ENCODE peak calls at places on chromosome 7, in four cellular contexts. One of them, this sample, is unnamed.

GRCh38 chr7:14767716-14768425 is 134.7 kb downstream of the DGKB start:
- DNase-seq in CD8-positive, alpha-beta T cell: no peak
- DNase-seq in psoas muscle: no peak
- DNase-seq in SW480: no peak
- DNase-seq in this sample: no peak

GRCh38 chr7:21869785-21870402 is 75.8 kb downstream of the CDCA7L start:
- DNase-seq in CD8-positive, alpha-beta T cell: no peak
- DNase-seq in psoas muscle: no peak
- DNase-seq in SW480: peak
- DNase-seq in this sample: no peak

GRCh38 chr7:139915301-139915863 is 86.3 kb downstream of the TBXAS1 start:
- DNase-seq in CD8-positive, alpha-beta T cell: no peak
- DNase-seq in psoas muscle: no peak
- DNase-seq in SW480: no peak
- DNase-seq in this sample: no peak

GRCh38 chr7:102122026-102122425 is 164.6 kb upstream of the SH2B2 start:
- DNase-seq in CD8-positive, alpha-beta T cell: no peak
- DNase-seq in psoas muscle: no peak
- DNase-seq in SW480: no peak
- DNase-seq in this sample: no peak

GRCh38 chr7:149459540-149460433 is 1.1 kb downstream of the ZNF777 start:
- DNase-seq in CD8-positive, alpha-beta T cell: no peak
- DNase-seq in psoas muscle: no peak
- DNase-seq in SW480: no peak
- DNase-seq in this sample: no peak

GRCh38 chr7:727104-727805 is at the start of gene PRKAR1B:
- DNase-seq in CD8-positive, alpha-beta T cell: peak
- DNase-seq in psoas muscle: no peak
- DNase-seq in SW480: peak
- DNase-seq in this sample: peak

GRCh38 chr7:99728615-99729014 is 6.4 kb downstream of the CYP3A7 start:
- DNase-seq in CD8-positive, alpha-beta T cell: no peak
- DNase-seq in psoas muscle: no peak
- DNase-seq in SW480: no peak
- DNase-seq in this sample: no peak

GRCh38 chr7:123769371-123769770 is 20.6 kb upstream of the WASL start:
- DNase-seq in CD8-positive, alpha-beta T cell: no peak
- DNase-seq in psoas muscle: no peak
- DNase-seq in SW480: no peak
- DNase-seq in this sample: no peak

GRCh38 chr7:150430465-150431085 is 19.9 kb upstream of the GIMAP8 start:
- DNase-seq in CD8-positive, alpha-beta T cell: no peak
- DNase-seq in psoas muscle: no peak
- DNase-seq in SW480: no peak
- DNase-seq in this sample: no peak

GRCh38 chr7:44111759-44112158 is 7.6 kb downstream of the AEBP1 start:
- DNase-seq in CD8-positive, alpha-beta T cell: no peak
- DNase-seq in psoas muscle: no peak
- DNase-seq in SW480: peak
- DNase-seq in this sample: no peak

GRCh38 chr7:130917669-130918128 is 183.7 kb upstream of the KLF14 start:
- DNase-seq in CD8-positive, alpha-beta T cell: no peak
- DNase-seq in psoas muscle: no peak
- DNase-seq in SW480: peak
- DNase-seq in this sample: no peak

GRCh38 chr7:131544449-131545425 is 11.7 kb downstream of the PODXL start:
- DNase-seq in CD8-positive, alpha-beta T cell: no peak
- DNase-seq in psoas muscle: no peak
- DNase-seq in SW480: peak
- DNase-seq in this sample: peak

GRCh38 chr7:2475678-2476015 is 551 bp downstream of the GRIFIN start:
- DNase-seq in CD8-positive, alpha-beta T cell: no peak
- DNase-seq in psoas muscle: no peak
- DNase-seq in SW480: no peak
- DNase-seq in this sample: no peak

GRCh38 chr7:50962962-50963374 is 180.3 kb upstream of the GRB10 start:
- DNase-seq in CD8-positive, alpha-beta T cell: no peak
- DNase-seq in psoas muscle: peak
- DNase-seq in SW480: peak
- DNase-seq in this sample: no peak

GRCh38 chr7:128894101-128894440 is 16.4 kb downstream of the KCP start:
- DNase-seq in CD8-positive, alpha-beta T cell: no peak
- DNase-seq in psoas muscle: peak
- DNase-seq in SW480: no peak
- DNase-seq in this sample: peak

GRCh38 chr7:41193738-41194287 is 509.1 kb downstream of the INHBA start:
- DNase-seq in CD8-positive, alpha-beta T cell: no peak
- DNase-seq in psoas muscle: no peak
- DNase-seq in SW480: no peak
- DNase-seq in this sample: no peak

GRCh38 chr7:70681111-70681846 is 450.7 kb upstream of the GALNT17 start:
- DNase-seq in CD8-positive, alpha-beta T cell: no peak
- DNase-seq in psoas muscle: no peak
- DNase-seq in SW480: no peak
- DNase-seq in this sample: no peak

GRCh38 chr7:118158766-118159165 is 25.2 kb upstream of the LSM8 start:
- DNase-seq in CD8-positive, alpha-beta T cell: no peak
- DNase-seq in psoas muscle: no peak
- DNase-seq in SW480: no peak
- DNase-seq in this sample: no peak

GRCh38 chr7:155789001-155789725 is 23.1 kb downstream of the SHH start:
- DNase-seq in CD8-positive, alpha-beta T cell: no peak
- DNase-seq in psoas muscle: no peak
- DNase-seq in SW480: no peak
- DNase-seq in this sample: no peak

GRCh38 chr7:949021-949934 is 5.2 kb downstream of the ADAP1 start:
- DNase-seq in CD8-positive, alpha-beta T cell: no peak
- DNase-seq in psoas muscle: peak
- DNase-seq in SW480: peak
- DNase-seq in this sample: peak

GRCh38 chr7:95420996-95421846 is 13.6 kb downstream of the PON2 start:
- DNase-seq in CD8-positive, alpha-beta T cell: no peak
- DNase-seq in psoas muscle: no peak
- DNase-seq in SW480: no peak
- DNase-seq in this sample: no peak

GRCh38 chr7:55339033-55339995 is 25.8 kb upstream of the LANCL2 start:
- DNase-seq in CD8-positive, alpha-beta T cell: no peak
- DNase-seq in psoas muscle: no peak
- DNase-seq in SW480: no peak
- DNase-seq in this sample: no peak

GRCh38 chr7:3245721-3246120 is 55.3 kb upstream of the SDK1 start:
- DNase-seq in CD8-positive, alpha-beta T cell: no peak
- DNase-seq in psoas muscle: no peak
- DNase-seq in SW480: no peak
- DNase-seq in this sample: no peak

GRCh38 chr7:603152-603941 is 83.7 kb upstream of the PDGFA start:
- DNase-seq in CD8-positive, alpha-beta T cell: no peak
- DNase-seq in psoas muscle: peak
- DNase-seq in SW480: peak
- DNase-seq in this sample: no peak

GRCh38 chr7:142739927-142740492 is 9.3 kb upstream of the PRSS1 start:
- DNase-seq in CD8-positive, alpha-beta T cell: no peak
- DNase-seq in psoas muscle: no peak
- DNase-seq in SW480: no peak
- DNase-seq in this sample: no peak

GRCh38 chr7:4758111-4758510 is 17.3 kb upstream of the AP5Z1 start:
- DNase-seq in CD8-positive, alpha-beta T cell: no peak
- DNase-seq in psoas muscle: no peak
- DNase-seq in SW480: no peak
- DNase-seq in this sample: no peak

GRCh38 chr7:94389381-94389780 is 5.3 kb upstream of the COL1A2 start:
- DNase-seq in CD8-positive, alpha-beta T cell: no peak
- DNase-seq in psoas muscle: no peak
- DNase-seq in SW480: no peak
- DNase-seq in this sample: no peak

GRCh38 chr7:27165655-27166474 is 528 bp upstream of the HOXA9 start:
- DNase-seq in CD8-positive, alpha-beta T cell: no peak
- DNase-seq in psoas muscle: peak
- DNase-seq in SW480: peak
- DNase-seq in this sample: no peak

GRCh38 chr7:135486258-135486657 is 23.6 kb downstream of the CNOT4 start:
- DNase-seq in CD8-positive, alpha-beta T cell: no peak
- DNase-seq in psoas muscle: no peak
- DNase-seq in SW480: no peak
- DNase-seq in this sample: no peak

GRCh38 chr7:115883629-115884028 is 146.9 kb downstream of the TFEC start:
- DNase-seq in CD8-positive, alpha-beta T cell: no peak
- DNase-seq in psoas muscle: no peak
- DNase-seq in SW480: no peak
- DNase-seq in this sample: no peak

GRCh38 chr7:27774717-27775328 is 34.9 kb downstream of the TAX1BP1 start:
- DNase-seq in CD8-positive, alpha-beta T cell: no peak
- DNase-seq in psoas muscle: no peak
- DNase-seq in SW480: peak
- DNase-seq in this sample: no peak

GRCh38 chr7:96953676-96954513 is 51.5 kb upstream of the DLX6 start:
- DNase-seq in CD8-positive, alpha-beta T cell: no peak
- DNase-seq in psoas muscle: no peak
- DNase-seq in SW480: no peak
- DNase-seq in this sample: no peak

GRCh38 chr7:127751062-127751722 is 99.2 kb downstream of the SND1 start:
- DNase-seq in CD8-positive, alpha-beta T cell: no peak
- DNase-seq in psoas muscle: no peak
- DNase-seq in SW480: no peak
- DNase-seq in this sample: no peak

This sample was measured in ovary.